ENCODE peak calls at places on chromosomes 7 and 10, in four cellular contexts. E is stimulated activated CD4-positive, alpha-beta T cell treated with anti-CD3 and anti-CD28 coated beads, Interleukin-4, amount 100 ng/mL, for 48 hours; P is anterior cingulate cortex; S is M059J. G is an unnamed sample.

GRCh38 chr7:4042402-4042801 is 639.7 kb upstream of the FOXK1 start:
- DNase-seq in E (no peak), P (no peak), S (no peak), G (no peak)

GRCh38 chr10:33453081-33453850 is 118.8 kb upstream of the NRP1 start:
- DNase-seq in P (no peak), S (peak), E (no peak), G (peak)

GRCh38 chr10:98924526-98924925 is 311.1 kb downstream of the HPSE2 start:
- DNase-seq in P (no peak), E (no peak), S (no peak), G (no peak)

GRCh38 chr10:52446391-52446790 is 132.3 kb downstream of the DKK1 start:
- DNase-seq in P (no peak), E (no peak), S (no peak), G (no peak)

GRCh38 chr7:55044791-55045190 is 26.0 kb downstream of the EGFR start:
- DNase-seq in S (no peak), E (no peak), P (no peak), G (no peak)

GRCh38 chr10:66678521-66678920 is 247.3 kb upstream of the LRRTM3 start:
- DNase-seq in S (no peak), E (no peak), P (no peak), G (no peak)

GRCh38 chr10:70309661-70310060 is 25.9 kb upstream of the NPFFR1 start:
- DNase-seq in P (no peak), S (no peak), E (no peak), G (no peak)

GRCh38 chr7:103076767-103077166 is 1.8 kb downstream of the ARMC10 start:
- DNase-seq in P (no peak), E (no peak), S (no peak), G (no peak)

GRCh38 chr10:114603943-114604342 is 54.1 kb downstream of the ABLIM1 start:
- DNase-seq in S (peak), P (no peak), E (no peak), G (no peak)

GRCh38 chr7:74502216-74502891 is 48.6 kb downstream of the GTF2IRD1 start:
- DNase-seq in E (no peak), P (peak), S (no peak), G (no peak)

GRCh38 chr10:14560794-14561765 is 213.6 kb downstream of the FAM107B start:
- DNase-seq in P (no peak), E (no peak), S (no peak), G (no peak)

GRCh38 chr7:46759711-46760480 is 822.0 kb downstream of the TNS3 start:
- DNase-seq in S (peak), P (no peak), E (no peak), G (peak)

GRCh38 chr10:62492012-62492869 is 118.1 kb downstream of the ZNF365 start:
- DNase-seq in S (peak), E (no peak), P (no peak), G (peak)

GRCh38 chr10:75104842-75105241 is 6.6 kb upstream of the SAMD8 start:
- DNase-seq in P (no peak), S (no peak), E (no peak), G (no peak)

GRCh38 chr7:29369909-29370488 is 175.4 kb downstream of the CHN2 start:
- DNase-seq in E (no peak), P (no peak), S (no peak), G (no peak)

GRCh38 chr7:88191911-88192310 is 27.9 kb downstream of the SRI start:
- DNase-seq in E (no peak), S (no peak), P (no peak), G (no peak)

GRCh38 chr7:11261470-11261869 is 287.8 kb downstream of the PHF14 start:
- DNase-seq in E (no peak), P (no peak), S (peak), G (peak)

GRCh38 chr7:128874140-128875031 is 11.7 kb downstream of the ATP6V1F start:
- DNase-seq in P (no peak), S (no peak), E (no peak), G (no peak)

GRCh38 chr10:42963302-42963701 is 113.6 kb upstream of the RET start:
- DNase-seq in S (no peak), E (no peak), P (no peak), G (no peak)

GRCh38 chr7:73597978-73598782 is 19.8 kb upstream of the TBL2 start:
- DNase-seq in P (no peak), E (no peak), S (no peak), G (no peak)

GRCh38 chr7:121323934-121324333 is 4.9 kb upstream of the WNT16 start:
- DNase-seq in P (no peak), S (no peak), E (no peak), G (no peak)

GRCh38 chr7:74627699-74628411 is 29.7 kb upstream of the GTF2I start:
- DNase-seq in S (peak), P (no peak), E (no peak), G (peak)

GRCh38 chr7:132901241-132901640 is 180.6 kb downstream of the CHCHD3 start:
- DNase-seq in S (peak), E (no peak), P (no peak), G (peak)

GRCh38 chr10:130045091-130045652 is 65.5 kb downstream of the C10orf143 start:
- DNase-seq in E (no peak), S (peak), P (no peak), G (peak)

GRCh38 chr7:128734777-128735342 is 4.3 kb upstream of the CALU start:
- DNase-seq in P (no peak), E (no peak), S (no peak), G (no peak)

GRCh38 chr7:54796150-54796549 is 37.1 kb upstream of the SEC61G start:
- DNase-seq in E (no peak), P (no peak), S (no peak), G (no peak)

GRCh38 chr10:7872041-7872442 is 53.7 kb downstream of the TAF3 start:
- DNase-seq in P (no peak), E (no peak), S (peak), G (peak)

GRCh38 chr7:148484486-148484885 is 106.1 kb upstream of the C7orf33 start:
- DNase-seq in P (no peak), S (no peak), E (no peak), G (no peak)

GRCh38 chr7:2040893-2041270 is 191.9 kb downstream of the MAD1L1 start:
- DNase-seq in P (no peak), S (no peak), E (no peak), G (no peak)

GRCh38 chr10:1591742-1592141 is 145.6 kb downstream of the ADARB2 start:
- DNase-seq in S (no peak), E (no peak), P (no peak), G (no peak)

GRCh38 chr10:109977382-109977806 is 30.4 kb upstream of the ADD3 start:
- DNase-seq in P (no peak), E (no peak), S (peak), G (no peak)

GRCh38 chr7:47488969-47489342 is 93.0 kb downstream of the TNS3 start:
- DNase-seq in P (no peak), E (no peak), S (no peak), G (peak)

GRCh38 chr10:101222683-101223273 is 6.5 kb downstream of the LBX1 start:
- DNase-seq in E (no peak), S (no peak), P (no peak), G (no peak)

GRCh38 chr10:29895436-29895835 is 163.9 kb downstream of the JCAD start:
- DNase-seq in S (peak), P (no peak), E (no peak), G (peak)

GRCh38 chr7:36661135-36661840 is 63.0 kb downstream of the AOAH start:
- DNase-seq in P (no peak), E (no peak), S (peak), G (peak)

GRCh38 chr7:4768597-4769569 is 6.5 kb upstream of the AP5Z1 start:
- DNase-seq in S (no peak), P (no peak), E (no peak), G (no peak)

GRCh38 chr7:128923411-128923800 is 12.9 kb upstream of the KCP start:
- DNase-seq in P (no peak), S (no peak), E (no peak), G (no peak)

GRCh38 chr7:148962515-148962822 is 65.8 kb downstream of the PDIA4 start:
- DNase-seq in E (no peak), S (no peak), P (no peak), G (no peak)

G was measured in RPMI7951.